ENCODE peak calls at places on chromosomes 4 and X, in ten cellular contexts. Y is anterior cingulate cortex; L is testis; A is stimulated activated CD8-positive, alpha-beta memory T cell treated with anti-CD3 and anti-CD28 coated beads, Interleukin-7, amount 100 ng/mL, for 1 hour; B is left cardiac atrium; Q is kidney tubule cell; V is thoracic aorta; M is astrocyte of the spinal cord; H is endothelial cell of umbilical vein; J is HuH-7.5. Z is an unnamed sample.
A peak's percentile ranks its signal among the peaks of the same experiment; 100 is the strongest.

GRCh38 chr4:22501715-22502095 is 14.2 kb downstream of the ADGRA3 start:
- DNase-seq in L (no peak), A (no peak), Y (no peak), V (no peak), Q (no peak), B (no peak), M (no peak), J (no peak), H (no peak), Z (no peak)

GRCh38 chr4:156933633-156934258 is 37.9 kb downstream of the PDGFC start:
- DNase-seq in A (no peak), B (no peak), L (no peak), Y (no peak), Q (peak; percentile 98), M (peak; percentile 86), V (no peak), H (peak; percentile 46), J (no peak), Z (peak; percentile 54)

GRCh38 chr4:79241846-79242245 is 84.0 kb downstream of the NAA11 start:
- DNase-seq in Q (peak; percentile 90), B (no peak), M (peak; percentile 42), J (no peak), Y (no peak), H (peak; percentile 8), A (no peak), V (no peak), L (no peak), Z (peak; percentile 32)

GRCh38 chrX:137432609-137433008 is 133.3 kb upstream of the ZIC3 start:
- DNase-seq in H (no peak), Y (no peak), V (no peak), M (peak; percentile 6), A (no peak), Q (peak; percentile 14), B (no peak), L (no peak), J (peak; percentile 14), Z (no peak)

GRCh38 chr4:25928956-25929336 is 14.9 kb downstream of the SMIM20 start:
- DNase-seq in Q (no peak), Y (no peak), M (peak; percentile 45), B (no peak), A (no peak), V (no peak), L (no peak), J (no peak), H (peak; percentile 38), Z (peak; percentile 86)

GRCh38 chr4:73603307-73603710 is 16.9 kb downstream of the RASSF6 start:
- DNase-seq in L (no peak), V (no peak), Y (no peak), J (peak; percentile 15), B (no peak), H (no peak), Q (peak; percentile 80), M (peak; percentile 86), A (no peak), Z (peak; percentile 29)

GRCh38 chr4:103415801-103416200 is 217.7 kb upstream of the CENPE start:
- DNase-seq in H (no peak), J (no peak), B (no peak), M (no peak), A (no peak), V (no peak), Q (peak; percentile 31), Y (no peak), L (no peak), Z (no peak)

GRCh38 chr4:141788169-141788915 is 152.0 kb downstream of the IL15 start:
- DNase-seq in A (no peak), Q (no peak), J (no peak), L (no peak), M (no peak), V (no peak), Y (no peak), B (no peak), H (no peak), Z (peak; percentile 26)

GRCh38 chr4:26239796-26240195 is 81.0 kb upstream of the RBPJ start:
- DNase-seq in Q (no peak), H (no peak), M (no peak), J (no peak), A (no peak), V (no peak), Y (no peak), L (no peak), B (no peak), Z (peak; percentile 58)

GRCh38 chrX:9643807-9644206 is 121.8 kb downstream of the GPR143 start:
- DNase-seq in H (no peak), Q (no peak), L (no peak), Y (no peak), B (no peak), V (no peak), A (no peak), M (no peak), J (no peak), Z (no peak)

GRCh38 chr4:15188581-15189539 is 186.6 kb downstream of the CPEB2 start:
- DNase-seq in Y (no peak), L (no peak), B (no peak), M (no peak), J (no peak), Q (no peak), H (no peak), A (no peak), V (no peak), Z (no peak)

GRCh38 chrX:19179389-19179788 is 57.1 kb upstream of the ADGRG2 start:
- DNase-seq in A (no peak), B (no peak), L (no peak), H (no peak), J (no peak), V (no peak), Y (no peak), Q (no peak), M (no peak), Z (no peak)

GRCh38 chrX:42748067-42748850 is 29.7 kb downstream of the PPP1R2C start:
- DNase-seq in M (peak; percentile 38), A (no peak), L (no peak), Y (no peak), B (no peak), H (peak; percentile 64), Q (peak; percentile 26), V (no peak), J (no peak), Z (peak; percentile 59)

GRCh38 chrX:152632445-152633097 is 5.1 kb upstream of the GABRQ start:
- DNase-seq in Y (peak; percentile 14), L (peak; percentile 72), Q (peak; percentile 35), B (peak; percentile 33), V (no peak), M (peak; percentile 43), J (no peak), A (no peak), H (peak; percentile 37), Z (peak; percentile 66)

GRCh38 chrX:42131856-42132255 is 208.5 kb upstream of the CASK start:
- DNase-seq in H (no peak), J (no peak), Q (no peak), L (no peak), V (no peak), Y (no peak), M (no peak), B (no peak), A (no peak), Z (no peak)

GRCh38 chr4:48127231-48127881 is 6.7 kb downstream of the TXK start:
- DNase-seq in Q (peak; percentile 52), H (no peak), B (no peak), L (no peak), A (no peak), V (no peak), J (no peak), M (no peak), Y (no peak), Z (no peak)

GRCh38 chr4:110294165-110294564 is 95.8 kb upstream of the ELOVL6 start:
- DNase-seq in V (no peak), Y (no peak), Q (no peak), H (no peak), M (peak; percentile 15), B (no peak), A (no peak), L (no peak), J (no peak), Z (no peak)

GRCh38 chr4:183201331-183201730 is 102.3 kb downstream of the WWC2 start:
- DNase-seq in Q (peak; percentile 86), A (no peak), L (no peak), V (no peak), B (no peak), J (no peak), M (peak; percentile 51), H (no peak), Y (no peak), Z (peak; percentile 77)

GRCh38 chrX:56974408-56974807 is 20.9 kb downstream of the SPIN3 start:
- DNase-seq in H (no peak), A (no peak), J (no peak), Q (no peak), M (no peak), B (no peak), V (no peak), L (no peak), Y (no peak), Z (no peak)

GRCh38 chr4:3773552-3774001 is 7.4 kb downstream of the ADRA2C start:
- DNase-seq in L (no peak), J (no peak), Y (no peak), Q (no peak), V (no peak), B (no peak), H (no peak), M (no peak), A (no peak), Z (no peak)

GRCh38 chr4:176607807-176608206 is 184.9 kb downstream of the VEGFC start:
- DNase-seq in A (no peak), Q (no peak), H (no peak), B (no peak), L (no peak), J (no peak), V (no peak), Y (no peak), M (no peak), Z (no peak)

GRCh38 chr4:101232074-101232776 is 115.1 kb downstream of the PPP3CA start:
- DNase-seq in B (peak; percentile 21), M (peak; percentile 77), J (no peak), H (peak; percentile 76), A (no peak), V (peak; percentile 19), L (no peak), Q (peak; percentile 76), Y (no peak), Z (peak; percentile 80)

GRCh38 chr4:73862357-73862756 is 6.8 kb upstream of the CXCL1 start:
- DNase-seq in B (no peak), Y (no peak), H (peak; percentile 17), M (peak; percentile 42), J (no peak), V (no peak), Q (peak; percentile 39), A (no peak), L (no peak), Z (no peak)

GRCh38 chrX:48474581-48474980 is 1.4 kb upstream of the FTSJ1 start:
- DNase-seq in H (no peak), A (no peak), B (no peak), M (no peak), Q (no peak), J (no peak), Y (no peak), V (no peak), L (no peak), Z (no peak)

GRCh38 chr4:53744446-53745160 is 153.3 kb upstream of the LNX1 start:
- DNase-seq in V (no peak), J (no peak), L (peak; percentile 37), H (no peak), Q (no peak), A (no peak), B (no peak), Y (no peak), M (no peak), Z (no peak)

GRCh38 chrX:2708016-2708415 is 16.9 kb downstream of the CD99 start:
- DNase-seq in B (no peak), V (no peak), Q (peak; percentile 13), L (no peak), Y (no peak), M (no peak), A (no peak), H (no peak), J (no peak), Z (peak; percentile 24)

GRCh38 chr4:16122784-16123183 is 39.0 kb upstream of the PROM1 start:
- DNase-seq in A (peak; percentile 12), J (no peak), M (no peak), B (no peak), V (no peak), Q (peak; percentile 33), Y (no peak), H (no peak), L (no peak), Z (no peak)

GRCh38 chr4:148015468-148015867 is 283.6 kb downstream of the ARHGAP10 start:
- DNase-seq in L (no peak), H (no peak), Y (no peak), M (no peak), V (no peak), A (no peak), Q (no peak), B (no peak), J (no peak), Z (no peak)